ENCODE peak calls at places on chromosomes 2 and 18, in nine cellular contexts. One of them, this sample, is unnamed.

GRCh38 chr2:140929866-140930265 is 1201.0 kb downstream of the LRP1B start:
- DNase-seq in progenitor cell of endocrine pancreas: no peak
- DNase-seq in upper lobe of right lung: no peak
- DNase-seq in tibial nerve: no peak
- DNase-seq in heart left ventricle: no peak
- DNase-seq in A549: no peak
- DNase-seq in HL-60: no peak
- DNase-seq in uterus: no peak
- DNase-seq in ascending aorta: no peak
- DNase-seq in this sample: no peak

GRCh38 chr2:159798376-159798724 is 342 bp upstream of the CD302 start:
- DNase-seq in ascending aorta: no peak
- DNase-seq in A549: no peak
- DNase-seq in progenitor cell of endocrine pancreas: no peak
- DNase-seq in tibial nerve: no peak
- DNase-seq in HL-60: no peak
- DNase-seq in uterus: no peak
- DNase-seq in upper lobe of right lung: no peak
- DNase-seq in heart left ventricle: no peak
- DNase-seq in this sample: no peak

GRCh38 chr2:229081411-229081810 is 189.7 kb downstream of the PID1 start:
- DNase-seq in A549: no peak
- DNase-seq in HL-60: peak; percentile 46
- DNase-seq in upper lobe of right lung: no peak
- DNase-seq in ascending aorta: no peak
- DNase-seq in tibial nerve: no peak
- DNase-seq in progenitor cell of endocrine pancreas: no peak
- DNase-seq in uterus: no peak
- DNase-seq in heart left ventricle: no peak
- DNase-seq in this sample: no peak

GRCh38 chr2:106144621-106145331 is 49.3 kb downstream of the UXS1 start:
- DNase-seq in HL-60: no peak
- DNase-seq in upper lobe of right lung: no peak
- DNase-seq in progenitor cell of endocrine pancreas: no peak
- DNase-seq in ascending aorta: no peak
- DNase-seq in tibial nerve: no peak
- DNase-seq in heart left ventricle: no peak
- DNase-seq in uterus: no peak
- DNase-seq in A549: no peak
- DNase-seq in this sample: no peak

GRCh38 chr2:186554850-186555785 is 34.7 kb upstream of the ITGAV start:
- DNase-seq in progenitor cell of endocrine pancreas: no peak
- DNase-seq in A549: peak; percentile 55
- DNase-seq in tibial nerve: no peak
- DNase-seq in ascending aorta: no peak
- DNase-seq in uterus: no peak
- DNase-seq in heart left ventricle: no peak
- DNase-seq in HL-60: no peak
- DNase-seq in upper lobe of right lung: no peak
- DNase-seq in this sample: no peak

GRCh38 chr18:54117853-54118773 is 106.4 kb downstream of the MBD2 start:
- DNase-seq in HL-60: no peak
- DNase-seq in progenitor cell of endocrine pancreas: no peak
- DNase-seq in upper lobe of right lung: no peak
- DNase-seq in ascending aorta: no peak
- DNase-seq in heart left ventricle: no peak
- DNase-seq in tibial nerve: no peak
- DNase-seq in A549: no peak
- DNase-seq in uterus: no peak
- DNase-seq in this sample: no peak

GRCh38 chr18:9743200-9744016 is 35.3 kb downstream of the RAB31 start:
- DNase-seq in HL-60: peak; percentile 93
- DNase-seq in ascending aorta: no peak
- DNase-seq in A549: peak; percentile 93
- DNase-seq in uterus: peak; percentile 47
- DNase-seq in heart left ventricle: no peak
- DNase-seq in upper lobe of right lung: no peak
- DNase-seq in progenitor cell of endocrine pancreas: no peak
- DNase-seq in tibial nerve: no peak
- DNase-seq in this sample: peak; percentile 17

GRCh38 chr2:189466656-189467055 is 25.4 kb downstream of the WDR75 start:
- DNase-seq in tibial nerve: no peak
- DNase-seq in ascending aorta: no peak
- DNase-seq in A549: peak; percentile 51
- DNase-seq in upper lobe of right lung: no peak
- DNase-seq in uterus: no peak
- DNase-seq in HL-60: peak; percentile 26
- DNase-seq in progenitor cell of endocrine pancreas: no peak
- DNase-seq in heart left ventricle: no peak
- DNase-seq in this sample: no peak

GRCh38 chr18:60667016-60667415 is 294.4 kb upstream of the MC4R start:
- DNase-seq in progenitor cell of endocrine pancreas: no peak
- DNase-seq in ascending aorta: no peak
- DNase-seq in heart left ventricle: no peak
- DNase-seq in uterus: no peak
- DNase-seq in upper lobe of right lung: no peak
- DNase-seq in A549: no peak
- DNase-seq in HL-60: no peak
- DNase-seq in tibial nerve: no peak
- DNase-seq in this sample: no peak

GRCh38 chr18:70021043-70021442 is 73.4 kb upstream of the CD226 start:
- DNase-seq in progenitor cell of endocrine pancreas: no peak
- DNase-seq in ascending aorta: no peak
- DNase-seq in tibial nerve: no peak
- DNase-seq in A549: no peak
- DNase-seq in uterus: no peak
- DNase-seq in upper lobe of right lung: no peak
- DNase-seq in HL-60: no peak
- DNase-seq in heart left ventricle: no peak
- DNase-seq in this sample: no peak

GRCh38 chr18:7147399-7147798 is 29.8 kb upstream of the LAMA1 start:
- DNase-seq in tibial nerve: no peak
- DNase-seq in progenitor cell of endocrine pancreas: no peak
- DNase-seq in A549: no peak
- DNase-seq in heart left ventricle: no peak
- DNase-seq in uterus: no peak
- DNase-seq in upper lobe of right lung: no peak
- DNase-seq in HL-60: no peak
- DNase-seq in ascending aorta: no peak
- DNase-seq in this sample: no peak

GRCh38 chr2:27737676-27738348 is 33.7 kb upstream of the MRPL33 start:
- DNase-seq in tibial nerve: no peak
- DNase-seq in upper lobe of right lung: no peak
- DNase-seq in progenitor cell of endocrine pancreas: no peak
- DNase-seq in HL-60: no peak
- DNase-seq in heart left ventricle: no peak
- DNase-seq in uterus: peak; percentile 43
- DNase-seq in ascending aorta: no peak
- DNase-seq in A549: peak; percentile 62
- DNase-seq in this sample: no peak
- TF ChIP-seq CTCF in tibial nerve: no peak
- TF ChIP-seq CTCF in upper lobe of right lung: peak; percentile 14
- TF ChIP-seq CTCF in progenitor cell of endocrine pancreas: no peak
- TF ChIP-seq CTCF in HL-60: no peak
- TF ChIP-seq CTCF in heart left ventricle: no peak
- TF ChIP-seq CTCF in uterus: no peak
- TF ChIP-seq CTCF in ascending aorta: no peak
- TF ChIP-seq CTCF in A549: no peak
- TF ChIP-seq CTCF in this sample: no peak

GRCh38 chr18:74996055-74996454 is 212.9 kb downstream of the PTGR3 start:
- DNase-seq in heart left ventricle: no peak
- DNase-seq in progenitor cell of endocrine pancreas: no peak
- DNase-seq in tibial nerve: no peak
- DNase-seq in uterus: no peak
- DNase-seq in HL-60: no peak
- DNase-seq in A549: no peak
- DNase-seq in upper lobe of right lung: no peak
- DNase-seq in ascending aorta: no peak
- DNase-seq in this sample: no peak
- TF ChIP-seq CTCF in heart left ventricle: no peak
- TF ChIP-seq CTCF in progenitor cell of endocrine pancreas: no peak
- TF ChIP-seq CTCF in tibial nerve: no peak
- TF ChIP-seq CTCF in uterus: no peak
- TF ChIP-seq CTCF in HL-60: no peak
- TF ChIP-seq CTCF in A549: no peak
- TF ChIP-seq CTCF in upper lobe of right lung: no peak
- TF ChIP-seq CTCF in ascending aorta: no peak
- TF ChIP-seq CTCF in this sample: no peak

GRCh38 chr2:60249879-60250278 is 303.6 kb downstream of the BCL11A start:
- DNase-seq in A549: no peak
- DNase-seq in progenitor cell of endocrine pancreas: no peak
- DNase-seq in heart left ventricle: no peak
- DNase-seq in uterus: no peak
- DNase-seq in tibial nerve: no peak
- DNase-seq in HL-60: no peak
- DNase-seq in ascending aorta: no peak
- DNase-seq in upper lobe of right lung: no peak
- DNase-seq in this sample: no peak
- TF ChIP-seq CTCF in A549: no peak
- TF ChIP-seq CTCF in progenitor cell of endocrine pancreas: no peak
- TF ChIP-seq CTCF in heart left ventricle: no peak
- TF ChIP-seq CTCF in uterus: no peak
- TF ChIP-seq CTCF in tibial nerve: no peak
- TF ChIP-seq CTCF in HL-60: no peak
- TF ChIP-seq CTCF in ascending aorta: no peak
- TF ChIP-seq CTCF in upper lobe of right lung: no peak
- TF ChIP-seq CTCF in this sample: no peak

GRCh38 chr2:146370821-146371220 is 1474.0 kb upstream of the ACVR2A start:
- DNase-seq in ascending aorta: no peak
- DNase-seq in tibial nerve: no peak
- DNase-seq in upper lobe of right lung: no peak
- DNase-seq in heart left ventricle: no peak
- DNase-seq in A549: peak; percentile 1
- DNase-seq in progenitor cell of endocrine pancreas: no peak
- DNase-seq in uterus: no peak
- DNase-seq in HL-60: no peak
- DNase-seq in this sample: no peak
- TF ChIP-seq CTCF in ascending aorta: no peak
- TF ChIP-seq CTCF in tibial nerve: no peak
- TF ChIP-seq CTCF in upper lobe of right lung: no peak
- TF ChIP-seq CTCF in heart left ventricle: no peak
- TF ChIP-seq CTCF in A549: no peak
- TF ChIP-seq CTCF in progenitor cell of endocrine pancreas: no peak
- TF ChIP-seq CTCF in uterus: no peak
- TF ChIP-seq CTCF in HL-60: no peak
- TF ChIP-seq CTCF in this sample: no peak

DNA sequence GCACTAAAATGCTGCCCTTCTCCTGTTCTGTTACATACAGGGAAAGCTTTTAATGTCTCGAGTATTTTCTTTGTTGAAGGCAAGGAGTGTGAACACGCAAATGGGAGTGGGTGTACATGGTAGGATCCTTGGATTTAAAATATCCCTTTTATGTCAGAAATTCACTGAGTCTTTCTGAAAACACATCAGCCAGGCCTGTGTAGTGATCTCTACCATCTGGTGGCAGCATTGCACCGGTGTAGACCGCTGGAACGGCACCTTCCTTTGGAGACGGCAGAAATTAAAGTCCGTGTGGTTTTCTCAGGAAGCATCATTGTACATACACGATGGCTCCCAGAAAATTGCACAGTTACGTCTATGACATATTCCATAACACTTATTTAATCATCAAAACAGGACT is 515.8 kb downstream of the GALR1 start:
- DNase-seq in HL-60: peak; percentile 56
- DNase-seq in heart left ventricle: no peak
- DNase-seq in ascending aorta: no peak
- DNase-seq in A549: peak; percentile 35
- DNase-seq in tibial nerve: no peak
- DNase-seq in uterus: no peak
- DNase-seq in progenitor cell of endocrine pancreas: peak; percentile 48
- DNase-seq in upper lobe of right lung: no peak
- DNase-seq in this sample: peak; percentile 70
- TF ChIP-seq CTCF in HL-60: peak; percentile 71
- TF ChIP-seq CTCF in heart left ventricle: peak; percentile 26
- TF ChIP-seq CTCF in ascending aorta: no peak
- TF ChIP-seq CTCF in A549: peak; percentile 42
- TF ChIP-seq CTCF in tibial nerve: peak; percentile 24
- TF ChIP-seq CTCF in uterus: peak; percentile 18
- TF ChIP-seq CTCF in progenitor cell of endocrine pancreas: peak; percentile 74
- TF ChIP-seq CTCF in upper lobe of right lung: peak; percentile 53
- TF ChIP-seq CTCF in this sample: peak; percentile 62

DNA sequence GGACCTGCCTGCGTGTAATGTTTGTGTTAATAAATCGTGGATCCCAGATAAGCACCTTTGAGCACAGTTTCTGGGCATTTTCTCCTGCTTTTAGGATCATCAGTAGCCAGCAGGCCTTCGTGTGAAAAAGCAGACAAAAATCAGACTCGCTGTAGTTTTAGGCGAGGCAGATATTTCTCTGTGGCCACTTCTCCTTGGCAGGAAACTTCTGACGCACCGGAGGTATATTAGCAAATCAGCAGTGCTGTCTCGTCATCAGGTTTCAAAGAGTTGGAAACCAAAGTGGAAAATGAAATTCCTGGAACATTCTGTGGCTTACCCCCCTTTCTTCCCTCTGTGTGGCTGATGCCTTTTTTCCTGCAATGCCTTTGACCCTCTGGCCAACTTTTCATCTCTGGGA is 93.2 kb downstream of the RNF144A start:
- DNase-seq in progenitor cell of endocrine pancreas: no peak
- DNase-seq in uterus: peak; percentile 75
- DNase-seq in tibial nerve: no peak
- DNase-seq in upper lobe of right lung: no peak
- DNase-seq in heart left ventricle: no peak
- DNase-seq in A549: no peak
- DNase-seq in ascending aorta: no peak
- DNase-seq in HL-60: no peak
- DNase-seq in this sample: no peak
- TF ChIP-seq CTCF in progenitor cell of endocrine pancreas: no peak
- TF ChIP-seq CTCF in uterus: no peak
- TF ChIP-seq CTCF in tibial nerve: no peak
- TF ChIP-seq CTCF in upper lobe of right lung: no peak
- TF ChIP-seq CTCF in heart left ventricle: no peak
- TF ChIP-seq CTCF in A549: no peak
- TF ChIP-seq CTCF in ascending aorta: no peak
- TF ChIP-seq CTCF in HL-60: no peak
- TF ChIP-seq CTCF in this sample: no peak

DNA sequence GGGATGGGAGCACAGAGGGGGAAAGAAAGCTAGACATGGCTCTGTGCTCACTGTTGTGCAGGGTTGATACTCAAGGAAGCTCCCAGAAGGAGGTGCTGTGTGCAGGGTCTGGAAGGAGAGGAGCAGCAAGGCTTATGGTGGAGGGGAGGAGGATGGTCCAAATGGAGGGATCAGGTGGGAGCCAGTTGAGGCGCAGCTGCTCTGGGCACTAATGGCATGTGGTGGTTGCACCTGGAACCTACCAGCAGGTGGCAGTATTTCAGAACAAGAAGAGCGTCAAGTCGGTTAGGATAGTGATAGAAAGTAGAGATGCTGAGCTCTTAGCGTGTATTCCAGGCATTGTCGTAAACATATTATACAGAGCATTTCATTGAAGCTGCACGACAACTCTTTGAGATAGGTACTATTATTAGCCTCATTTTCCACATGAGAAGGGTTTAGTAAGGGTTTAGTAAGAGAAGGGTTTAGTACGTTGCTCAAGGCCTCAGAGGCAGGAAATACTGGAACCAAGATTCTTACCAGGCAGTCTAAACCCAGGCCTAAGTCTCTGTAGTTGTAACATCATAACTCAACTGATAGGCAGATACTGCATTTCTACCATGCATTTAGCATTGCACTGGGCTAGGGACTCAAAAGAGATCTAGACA is 223.7 kb downstream of the CYP26B1 start:
- DNase-seq in upper lobe of right lung: peak; percentile 68
- DNase-seq in A549: peak; percentile 83
- DNase-seq in ascending aorta: no peak
- DNase-seq in tibial nerve: peak; percentile 60
- DNase-seq in HL-60: peak; percentile 65
- DNase-seq in heart left ventricle: no peak
- DNase-seq in uterus: peak; percentile 58
- DNase-seq in progenitor cell of endocrine pancreas: peak; percentile 43
- DNase-seq in this sample: peak; percentile 75
- TF ChIP-seq CTCF in upper lobe of right lung: peak; percentile 81
- TF ChIP-seq CTCF in A549: peak; percentile 93
- TF ChIP-seq CTCF in ascending aorta: peak; percentile 78
- TF ChIP-seq CTCF in tibial nerve: peak; percentile 68
- TF ChIP-seq CTCF in HL-60: peak; percentile 69
- TF ChIP-seq CTCF in heart left ventricle: peak; percentile 86
- TF ChIP-seq CTCF in uterus: peak; percentile 73
- TF ChIP-seq CTCF in progenitor cell of endocrine pancreas: peak; percentile 81
- TF ChIP-seq CTCF in this sample: peak; percentile 84